ENCODE peak calls at places on chromosome 14, in six cellular contexts. One of them, this sample, is unnamed.

GRCh38 chr14:39087493-39087892 is 15.5 kb downstream of the SEC23A start:
- DNase-seq in hepatocyte: no peak
- DNase-seq in IMR-90: no peak
- DNase-seq in heart right ventricle: no peak
- DNase-seq in fibroblast of lung: no peak
- DNase-seq in NB4: no peak
- DNase-seq in this sample: no peak

GRCh38 chr14:64721899-64722298 is 17.7 kb downstream of the PLEKHG3 start:
- DNase-seq in hepatocyte: no peak
- DNase-seq in NB4: no peak
- DNase-seq in fibroblast of lung: no peak
- DNase-seq in heart right ventricle: no peak
- DNase-seq in IMR-90: no peak
- DNase-seq in this sample: no peak

GRCh38 chr14:67411375-67411774 is 590 bp downstream of the PLEK2 start:
- DNase-seq in heart right ventricle: no peak
- DNase-seq in NB4: no peak
- DNase-seq in hepatocyte: no peak
- DNase-seq in IMR-90: no peak
- DNase-seq in fibroblast of lung: no peak
- DNase-seq in this sample: no peak

GRCh38 chr14:97217094-97217885 is 420.1 kb downstream of the VRK1 start:
- DNase-seq in heart right ventricle: no peak
- DNase-seq in IMR-90: no peak
- DNase-seq in NB4: no peak
- DNase-seq in hepatocyte: no peak
- DNase-seq in fibroblast of lung: no peak
- DNase-seq in this sample: no peak

GRCh38 chr14:101825797-101826196 is 64.3 kb downstream of the PPP2R5C start:
- DNase-seq in heart right ventricle: no peak
- DNase-seq in IMR-90: no peak
- DNase-seq in NB4: no peak
- DNase-seq in fibroblast of lung: no peak
- DNase-seq in hepatocyte: no peak
- DNase-seq in this sample: no peak

GRCh38 chr14:104423224-104423681 is 156.3 kb upstream of the C14orf180 start:
- DNase-seq in IMR-90: no peak
- DNase-seq in heart right ventricle: peak
- DNase-seq in NB4: no peak
- DNase-seq in fibroblast of lung: no peak
- DNase-seq in hepatocyte: no peak
- DNase-seq in this sample: no peak

GRCh38 chr14:105485720-105486332 is 860 bp upstream of the CRIP1 start:
- DNase-seq in IMR-90: no peak
- DNase-seq in heart right ventricle: peak
- DNase-seq in fibroblast of lung: no peak
- DNase-seq in NB4: peak
- DNase-seq in hepatocyte: peak
- DNase-seq in this sample: no peak

GRCh38 chr14:102094101-102094500 is 7.3 kb upstream of the HSP90AA1 start:
- DNase-seq in NB4: no peak
- DNase-seq in IMR-90: no peak
- DNase-seq in fibroblast of lung: no peak
- DNase-seq in hepatocyte: no peak
- DNase-seq in heart right ventricle: no peak
- DNase-seq in this sample: peak

GRCh38 chr14:59187802-59188460 is 536 bp upstream of the DAAM1 start:
- DNase-seq in IMR-90: no peak
- DNase-seq in hepatocyte: peak
- DNase-seq in NB4: peak
- DNase-seq in fibroblast of lung: no peak
- DNase-seq in heart right ventricle: peak
- DNase-seq in this sample: no peak

GRCh38 chr14:31270196-31270772 is 62.7 kb upstream of the HECTD1 start:
- DNase-seq in NB4: peak
- DNase-seq in fibroblast of lung: no peak
- DNase-seq in heart right ventricle: no peak
- DNase-seq in IMR-90: no peak
- DNase-seq in hepatocyte: peak
- DNase-seq in this sample: peak

GRCh38 chr14:95756127-95756526 is 42.2 kb upstream of the TCL1A start:
- DNase-seq in IMR-90: no peak
- DNase-seq in NB4: no peak
- DNase-seq in fibroblast of lung: no peak
- DNase-seq in hepatocyte: no peak
- DNase-seq in heart right ventricle: no peak
- DNase-seq in this sample: no peak

GRCh38 chr14:32307881-32308582 is 21.1 kb upstream of the AKAP6 start:
- DNase-seq in hepatocyte: peak
- DNase-seq in NB4: no peak
- DNase-seq in IMR-90: no peak
- DNase-seq in heart right ventricle: no peak
- DNase-seq in fibroblast of lung: no peak
- DNase-seq in this sample: no peak

GRCh38 chr14:64549805-64550538 is at the start of gene PPP1R36:
- DNase-seq in heart right ventricle: peak
- DNase-seq in fibroblast of lung: peak
- DNase-seq in NB4: peak
- DNase-seq in hepatocyte: peak
- DNase-seq in IMR-90: no peak
- DNase-seq in this sample: no peak

GRCh38 chr14:68135028-68135427 is 315.4 kb downstream of the RAD51B start:
- DNase-seq in NB4: no peak
- DNase-seq in hepatocyte: no peak
- DNase-seq in fibroblast of lung: no peak
- DNase-seq in heart right ventricle: no peak
- DNase-seq in IMR-90: no peak
- DNase-seq in this sample: no peak

GRCh38 chr14:80364274-80364673 is 153.0 kb upstream of the DIO2 start:
- DNase-seq in hepatocyte: peak
- DNase-seq in IMR-90: peak
- DNase-seq in heart right ventricle: no peak
- DNase-seq in fibroblast of lung: peak
- DNase-seq in NB4: peak
- DNase-seq in this sample: peak

GRCh38 chr14:85577542-85578140 is 47.7 kb downstream of the FLRT2 start:
- DNase-seq in NB4: no peak
- DNase-seq in heart right ventricle: no peak
- DNase-seq in hepatocyte: no peak
- DNase-seq in IMR-90: no peak
- DNase-seq in fibroblast of lung: no peak
- DNase-seq in this sample: no peak

GRCh38 chr14:28141662-28142061 is 624.9 kb upstream of the FOXG1 start:
- DNase-seq in heart right ventricle: no peak
- DNase-seq in IMR-90: no peak
- DNase-seq in hepatocyte: no peak
- DNase-seq in NB4: no peak
- DNase-seq in fibroblast of lung: no peak
- DNase-seq in this sample: no peak

GRCh38 chr14:100018482-100018881 is 46.7 kb upstream of the EVL start:
- DNase-seq in IMR-90: peak
- DNase-seq in hepatocyte: peak
- DNase-seq in NB4: peak
- DNase-seq in heart right ventricle: no peak
- DNase-seq in fibroblast of lung: peak
- DNase-seq in this sample: no peak

GRCh38 chr14:33946679-33947078 is 4.2 kb downstream of the EGLN3 start:
- DNase-seq in heart right ventricle: no peak
- DNase-seq in IMR-90: no peak
- DNase-seq in NB4: no peak
- DNase-seq in fibroblast of lung: no peak
- DNase-seq in hepatocyte: no peak
- DNase-seq in this sample: no peak

GRCh38 chr14:53295985-53296582 is 143.0 kb upstream of the DDHD1 start:
- DNase-seq in fibroblast of lung: peak
- DNase-seq in hepatocyte: peak
- DNase-seq in IMR-90: peak
- DNase-seq in heart right ventricle: no peak
- DNase-seq in NB4: peak
- DNase-seq in this sample: peak

GRCh38 chr14:66405158-66405557 is 81.0 kb upstream of the CCDC196 start:
- DNase-seq in NB4: peak
- DNase-seq in IMR-90: peak
- DNase-seq in heart right ventricle: no peak
- DNase-seq in fibroblast of lung: no peak
- DNase-seq in hepatocyte: peak
- DNase-seq in this sample: peak

GRCh38 chr14:100159107-100159864 is at the start of gene DEGS2:
- DNase-seq in IMR-90: no peak
- DNase-seq in hepatocyte: peak
- DNase-seq in heart right ventricle: no peak
- DNase-seq in fibroblast of lung: no peak
- DNase-seq in NB4: no peak
- DNase-seq in this sample: no peak

GRCh38 chr14:61608245-61609142 is 86.8 kb upstream of the HIF1A start:
- DNase-seq in hepatocyte: no peak
- DNase-seq in IMR-90: peak
- DNase-seq in heart right ventricle: no peak
- DNase-seq in NB4: no peak
- DNase-seq in fibroblast of lung: peak
- DNase-seq in this sample: peak

DNA sequence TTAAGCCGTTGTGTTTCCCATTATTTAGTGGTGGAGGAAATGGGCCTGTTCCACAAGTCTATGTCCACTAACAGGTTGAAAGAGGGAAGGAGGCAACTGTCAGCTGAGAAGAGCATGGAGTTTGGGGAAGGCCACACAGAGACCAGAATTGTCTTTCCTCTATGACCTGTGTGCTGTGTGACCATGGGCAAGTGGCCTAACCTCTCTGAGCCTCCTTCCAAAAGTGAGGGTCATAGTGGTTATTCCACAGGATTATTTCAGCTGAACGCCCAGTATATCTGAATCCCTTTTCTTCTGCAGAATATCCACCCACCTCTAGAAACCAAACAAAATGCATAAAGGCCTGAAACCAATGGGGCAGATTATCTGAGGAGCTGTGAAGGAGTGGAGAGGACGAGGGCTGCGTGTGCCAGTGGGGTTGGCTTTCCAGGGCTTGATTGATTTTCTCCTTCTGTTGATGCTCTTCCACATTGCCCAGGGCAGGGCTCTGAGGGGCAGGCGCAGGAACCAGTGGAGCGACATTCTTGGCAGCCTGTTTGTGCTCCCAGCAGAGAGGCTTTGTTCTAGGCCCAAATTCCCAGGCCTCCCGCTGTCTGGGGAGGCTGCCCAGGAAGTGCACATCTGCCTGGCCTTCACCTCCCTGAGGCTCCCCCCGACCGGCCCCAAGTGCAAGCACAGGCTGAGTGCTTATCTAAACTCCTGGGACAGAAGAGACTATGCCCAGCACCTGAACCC is 452.7 kb downstream of the BCL11B start:
- DNase-seq in IMR-90: no peak
- DNase-seq in hepatocyte: peak
- DNase-seq in NB4: no peak
- DNase-seq in fibroblast of lung: no peak
- DNase-seq in heart right ventricle: no peak
- DNase-seq in this sample: no peak
- H3K4me3 ChIP-seq in IMR-90: no peak
- H3K4me3 ChIP-seq in hepatocyte: no peak
- H3K4me3 ChIP-seq in NB4: no peak
- H3K4me3 ChIP-seq in fibroblast of lung: no peak
- H3K4me3 ChIP-seq in heart right ventricle: no peak
- H3K4me3 ChIP-seq in this sample: no peak

DNA sequence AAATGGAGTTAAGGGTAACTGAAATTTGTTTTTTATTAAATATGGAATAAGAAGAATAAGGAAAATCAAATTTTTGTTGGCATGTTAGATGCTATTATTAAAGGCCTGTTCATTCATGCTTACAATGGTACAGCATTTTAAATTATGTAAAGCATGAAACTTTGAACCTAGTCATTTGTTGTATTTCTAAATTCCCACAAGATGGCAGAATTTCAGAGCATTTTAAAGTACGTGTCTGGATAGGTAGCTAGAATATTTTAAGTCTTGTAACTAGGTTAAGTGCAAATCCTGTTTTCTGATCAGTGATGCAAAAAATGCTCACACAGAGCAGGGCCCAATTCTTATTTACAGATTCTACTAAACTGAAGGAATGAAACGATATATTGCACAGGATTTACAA is 585.6 kb upstream of the MIS18BP1 start:
- DNase-seq in fibroblast of lung: no peak
- DNase-seq in NB4: peak
- DNase-seq in hepatocyte: peak
- DNase-seq in heart right ventricle: no peak
- DNase-seq in IMR-90: no peak
- DNase-seq in this sample: peak
- TF ChIP-seq CTCF in fibroblast of lung: no peak
- TF ChIP-seq CTCF in NB4: no peak
- TF ChIP-seq CTCF in hepatocyte: peak
- TF ChIP-seq CTCF in heart right ventricle: no peak
- TF ChIP-seq CTCF in IMR-90: peak
- TF ChIP-seq CTCF in this sample: no peak

GRCh38 chr14:21307641-21308040 is 27.8 kb downstream of the RPGRIP1 start:
- DNase-seq in fibroblast of lung: no peak
- DNase-seq in NB4: no peak
- DNase-seq in hepatocyte: no peak
- DNase-seq in heart right ventricle: no peak
- DNase-seq in IMR-90: no peak
- DNase-seq in this sample: no peak

GRCh38 chr14:21308132-21308478 is 28.2 kb downstream of the RPGRIP1 start:
- DNase-seq in hepatocyte: peak
- DNase-seq in heart right ventricle: no peak
- DNase-seq in IMR-90: no peak
- DNase-seq in NB4: no peak
- DNase-seq in fibroblast of lung: no peak
- DNase-seq in this sample: no peak

GRCh38 chr14:21308479-21309237 is 28.8 kb downstream of the RPGRIP1 start:
- DNase-seq in hepatocyte: peak
- DNase-seq in heart right ventricle: peak
- DNase-seq in NB4: peak
- DNase-seq in IMR-90: peak
- DNase-seq in fibroblast of lung: peak
- DNase-seq in this sample: peak

GRCh38 chr14:21309956-21310355 is 30.1 kb downstream of the RPGRIP1 start:
- DNase-seq in NB4: no peak
- DNase-seq in fibroblast of lung: no peak
- DNase-seq in heart right ventricle: no peak
- DNase-seq in IMR-90: no peak
- DNase-seq in hepatocyte: no peak
- DNase-seq in this sample: no peak

GRCh38 chr14:21309238-21309636 is 29.4 kb downstream of the RPGRIP1 start:
- DNase-seq in hepatocyte: no peak
- DNase-seq in IMR-90: no peak
- DNase-seq in heart right ventricle: no peak
- DNase-seq in NB4: no peak
- DNase-seq in fibroblast of lung: no peak
- DNase-seq in this sample: no peak
- H3K4me3 ChIP-seq in hepatocyte: peak
- H3K4me3 ChIP-seq in IMR-90: no peak
- H3K4me3 ChIP-seq in heart right ventricle: peak
- H3K4me3 ChIP-seq in NB4: no peak
- H3K4me3 ChIP-seq in fibroblast of lung: no peak
- H3K4me3 ChIP-seq in this sample: peak

DNA sequence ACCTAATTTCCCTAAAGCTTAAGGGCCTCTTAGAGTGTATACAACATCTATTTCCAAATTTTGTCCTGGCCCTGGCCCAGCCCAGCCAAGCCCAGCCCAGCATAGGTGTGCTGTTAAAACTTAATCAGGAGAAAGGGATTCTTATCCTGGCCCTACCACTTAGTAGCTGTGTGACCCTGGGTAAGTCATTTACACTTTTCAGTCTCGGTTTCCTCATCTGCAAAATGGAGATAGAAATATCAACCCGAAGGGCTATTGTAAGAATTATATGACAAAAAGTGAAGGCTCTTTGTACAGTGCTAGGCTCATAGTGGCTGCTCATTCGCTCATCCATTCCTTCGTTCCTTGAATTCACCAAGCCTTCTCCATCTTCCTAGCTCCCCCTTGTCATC is 442 bp downstream of the ERG28 start:
- DNase-seq in fibroblast of lung: no peak
- DNase-seq in NB4: no peak
- DNase-seq in IMR-90: no peak
- DNase-seq in hepatocyte: no peak
- DNase-seq in heart right ventricle: no peak
- DNase-seq in this sample: no peak
- TF ChIP-seq CTCF in fibroblast of lung: no peak
- TF ChIP-seq CTCF in NB4: no peak
- TF ChIP-seq CTCF in IMR-90: no peak
- TF ChIP-seq CTCF in hepatocyte: no peak
- TF ChIP-seq CTCF in heart right ventricle: no peak
- TF ChIP-seq CTCF in this sample: no peak